ENCODE peak calls at places on chromosome 5, in four cellular contexts. M, A, W and G are unnamed samples.

GRCh38 chr5:39584921-39585320 is 160.1 kb upstream of the DAB2 start:
- DNase-seq in M (no peak), A (no peak), W (no peak), G (no peak)

GRCh38 chr5:9437741-9438240 is 108.1 kb downstream of the SEMA5A start:
- DNase-seq in M (no peak), A (no peak), W (no peak), G (no peak)

GRCh38 chr5:108345541-108346171 is 36.2 kb downstream of the FBXL17 start:
- DNase-seq in M (peak), A (no peak), W (no peak), G (no peak)

GRCh38 chr5:127757576-127757975 is 54.4 kb downstream of the CCDC192 start:
- DNase-seq in M (peak), A (no peak), W (peak), G (peak)

GRCh38 chr5:59789894-59790293 is 103.6 kb downstream of the PDE4D start:
- DNase-seq in M (no peak), A (no peak), W (no peak), G (no peak)

GRCh38 chr5:110625376-110625999 is 101.0 kb downstream of the TMEM232 start:
- DNase-seq in M (peak), A (no peak), W (no peak), G (no peak)

GRCh38 chr5:82544004-82544403 is 265.9 kb upstream of the RPS23 start:
- DNase-seq in M (no peak), A (no peak), W (no peak), G (no peak)

GRCh38 chr5:71960196-71960595 is 147.1 kb upstream of the MAP1B start:
- DNase-seq in M (no peak), A (no peak), W (no peak), G (no peak)

GRCh38 chr5:92800360-92800759 is 780.7 kb downstream of the NR2F1-AS1 start:
- DNase-seq in M (no peak), A (no peak), W (no peak), G (no peak)

GRCh38 chr5:6347165-6347564 is 31.2 kb downstream of the MED10 start:
- DNase-seq in M (no peak), A (no peak), W (no peak), G (no peak)

GRCh38 chr5:141306630-141307029 is 2.8 kb upstream of the SLC25A2 start:
- DNase-seq in M (no peak), A (no peak), W (no peak), G (no peak)

GRCh38 chr5:92505925-92506324 is 1075.1 kb downstream of the NR2F1-AS1 start:
- DNase-seq in M (no peak), A (no peak), W (no peak), G (no peak)

GRCh38 chr5:153654892-153655520 is 164.5 kb downstream of the GRIA1 start:
- DNase-seq in M (no peak), A (no peak), W (no peak), G (no peak)

GRCh38 chr5:57410374-57411320 is 72.0 kb downstream of the ACTBL2 start:
- DNase-seq in M (no peak), A (no peak), W (no peak), G (no peak)

GRCh38 chr5:149450199-149450598 is 71.1 kb upstream of the IL17B start:
- DNase-seq in M (no peak), A (no peak), W (no peak), G (no peak)

GRCh38 chr5:72956324-72957140 is 691 bp downstream of the FCHO2 start:
- DNase-seq in M (peak), A (no peak), W (peak), G (peak)

GRCh38 chr5:37837101-37838032 is 2.5 kb downstream of the GDNF start:
- DNase-seq in M (peak), A (no peak), W (peak), G (peak)

GRCh38 chr5:102089883-102090282 is 206.2 kb downstream of the SLCO4C1 start:
- DNase-seq in M (no peak), A (no peak), W (no peak), G (no peak)

GRCh38 chr5:93582677-93583524 is at the start of gene NR2F1:
- DNase-seq in M (no peak), A (no peak), W (no peak), G (no peak)

GRCh38 chr5:158953929-158954534 is 145.7 kb downstream of the EBF1 start:
- DNase-seq in M (peak), A (no peak), W (no peak), G (no peak)

GRCh38 chr5:73448451-73449136 is at the start of gene FOXD1:
- DNase-seq in M (peak), A (peak), W (no peak), G (peak)

GRCh38 chr5:93649234-93649900 is 66.3 kb downstream of the NR2F1 start:
- DNase-seq in M (no peak), A (no peak), W (no peak), G (no peak)

GRCh38 chr5:60522299-60522915 is 177.6 kb downstream of the DEPDC1B start:
- DNase-seq in M (peak), A (no peak), W (no peak), G (peak)

GRCh38 chr5:148179234-148179824 is 11.0 kb downstream of the SPINK14 start:
- DNase-seq in M (no peak), A (no peak), W (no peak), G (peak)

GRCh38 chr5:39178856-39179255 is 40.5 kb downstream of the FYB1 start:
- DNase-seq in M (no peak), A (no peak), W (no peak), G (peak)

GRCh38 chr5:102418531-102418930 is 80.3 kb downstream of the SLCO6A1 start:
- DNase-seq in M (no peak), A (no peak), W (no peak), G (no peak)

GRCh38 chr5:160064441-160064840 is 54.8 kb downstream of the PWWP2A start:
- DNase-seq in M (no peak), A (no peak), W (no peak), G (no peak)

GRCh38 chr5:144191998-144192397 is 21.3 kb downstream of the KCTD16 start:
- DNase-seq in M (peak), A (no peak), W (no peak), G (peak)

GRCh38 chr5:17248999-17249634 is 31.7 kb downstream of the BASP1 start:
- DNase-seq in M (no peak), A (no peak), W (no peak), G (no peak)
- TF ChIP-seq CTCF in M (no peak), A (no peak), W (no peak), G (no peak)

DNA sequence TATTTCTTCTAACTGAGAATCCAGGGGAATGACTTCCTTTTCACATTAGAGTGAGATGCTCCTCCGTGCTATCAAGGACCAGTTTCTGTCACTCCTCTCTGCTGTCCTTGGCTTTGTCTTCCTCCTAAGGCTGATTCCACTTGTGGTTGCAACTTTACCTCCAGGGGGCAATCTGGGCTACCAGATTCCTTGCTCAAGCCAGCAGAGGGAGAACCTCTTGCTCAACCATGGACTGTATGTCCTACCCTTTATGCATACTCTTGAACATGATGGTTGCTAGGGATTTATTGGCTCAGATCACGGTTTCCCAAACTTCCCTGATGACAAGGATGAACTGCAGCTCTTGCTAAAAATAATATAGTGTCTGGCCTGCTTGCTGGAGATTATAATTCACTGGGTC is 24.0 kb downstream of the NNT start:
- DNase-seq in M (no peak), A (no peak), W (no peak), G (peak)
- TF ChIP-seq CTCF in M (peak), A (peak), W (no peak), G (no peak)

GRCh38 chr5:43648499-43649124 is 45.6 kb downstream of the NNT start:
- DNase-seq in M (no peak), A (no peak), W (no peak), G (no peak)

GRCh38 chr5:43647789-43648188 is 44.8 kb downstream of the NNT start:
- DNase-seq in M (no peak), A (no peak), W (no peak), G (no peak)

GRCh38 chr5:43643750-43644149 is 40.8 kb downstream of the NNT start:
- DNase-seq in M (no peak), A (no peak), W (no peak), G (no peak)

GRCh38 chr5:43649256-43649655 is 46.3 kb downstream of the NNT start:
- DNase-seq in M (no peak), A (no peak), W (no peak), G (no peak)

DNA sequence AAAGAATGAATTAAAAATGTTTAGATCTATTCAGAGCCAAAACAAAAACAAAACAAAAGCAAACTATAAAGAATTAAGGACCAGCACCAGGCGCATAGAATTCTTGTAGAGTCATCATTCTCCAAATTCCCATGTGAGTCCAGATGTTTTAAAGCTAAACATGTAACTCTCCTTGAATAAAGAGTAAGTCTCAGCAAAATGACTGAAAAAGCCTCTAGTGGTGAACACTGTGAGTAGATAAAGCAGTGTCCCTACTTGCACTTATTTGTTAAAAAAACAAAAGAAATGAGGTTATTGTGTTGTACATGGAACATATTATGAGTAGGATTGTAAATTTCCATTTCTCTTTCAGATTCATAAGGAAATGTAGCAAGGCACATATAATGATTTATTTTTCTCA is 44.0 kb downstream of the NNT start:
- DNase-seq in M (no peak), A (no peak), W (no peak), G (no peak)
- TF ChIP-seq CTCF in M (no peak), A (no peak), W (no peak), G (no peak)

GRCh38 chr5:145889611-145890010 is 16.8 kb upstream of the GRXCR2 start:
- DNase-seq in M (no peak), A (no peak), W (no peak), G (no peak)

GRCh38 chr5:145887217-145887616 is 14.4 kb upstream of the GRXCR2 start:
- DNase-seq in M (no peak), A (no peak), W (no peak), G (no peak)

DNA sequence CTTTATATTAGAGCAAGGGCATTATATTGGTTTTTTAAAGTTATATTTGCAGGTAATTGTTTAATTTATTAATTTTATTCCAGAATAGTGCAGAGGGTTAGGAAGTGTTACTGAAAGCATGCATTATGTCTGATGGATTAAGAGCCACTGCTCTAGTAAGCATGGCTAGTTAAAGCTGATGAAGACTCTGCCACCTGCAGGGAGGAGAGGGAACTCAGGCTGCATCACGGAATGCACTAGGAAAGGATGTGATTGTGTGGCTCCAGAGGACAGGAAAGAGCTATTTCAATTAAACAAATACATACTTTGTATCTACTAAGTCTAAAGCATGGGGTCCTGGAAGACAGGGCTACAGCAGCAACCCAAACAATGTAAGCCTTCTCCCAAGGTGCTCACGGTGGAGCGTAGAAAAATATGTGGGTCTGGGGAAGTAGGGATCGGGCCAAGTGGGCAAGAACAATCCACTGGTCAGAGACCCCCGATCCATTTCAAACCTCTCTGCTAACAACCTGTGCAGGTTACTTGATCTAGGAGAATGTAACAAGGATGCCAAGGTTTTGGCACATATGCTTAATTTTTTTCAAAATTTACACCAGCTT is 15.3 kb upstream of the GRXCR2 start:
- DNase-seq in M (no peak), A (no peak), W (no peak), G (peak)
- TF ChIP-seq CTCF in M (peak), A (peak), W (no peak), G (no peak)

DNA sequence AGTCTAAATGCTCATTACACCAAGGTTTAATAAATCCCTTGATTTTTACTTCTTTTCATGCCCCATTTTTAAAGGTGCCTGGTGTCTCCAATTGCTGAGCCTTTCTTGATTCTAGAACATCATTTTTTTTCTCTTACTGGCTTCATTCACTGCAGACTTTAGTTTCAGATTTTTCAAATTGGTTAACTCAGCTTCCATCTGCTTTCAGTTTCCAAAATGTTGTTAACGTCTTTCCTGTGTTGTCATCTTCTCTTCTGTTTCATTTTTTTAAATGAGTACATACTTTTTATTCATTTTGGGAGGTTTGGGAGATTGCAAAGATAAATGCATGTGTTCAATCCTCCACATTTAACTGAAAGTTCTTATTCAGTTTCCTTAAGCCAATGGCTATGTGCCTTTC is 126.4 kb upstream of the CCNG1 start:
- DNase-seq in M (no peak), A (no peak), W (no peak), G (no peak)
- TF ChIP-seq CTCF in M (no peak), A (no peak), W (no peak), G (no peak)

GRCh38 chr5:77620404-77620803 is 18.1 kb downstream of the OTP start:
- DNase-seq in M (no peak), A (no peak), W (no peak), G (no peak)
- TF ChIP-seq CTCF in M (no peak), A (no peak), W (no peak), G (no peak)

GRCh38 chr5:137693307-137693950 is 42.5 kb downstream of the KLHL3 start:
- DNase-seq in M (no peak), A (no peak), W (no peak), G (no peak)

GRCh38 chr5:137699291-137700281 is 36.3 kb downstream of the KLHL3 start:
- DNase-seq in M (no peak), A (no peak), W (no peak), G (no peak)

GRCh38 chr5:137696481-137696880 is 39.4 kb downstream of the KLHL3 start:
- DNase-seq in M (no peak), A (no peak), W (peak), G (peak)

GRCh38 chr5:137693951-137694721 is 41.8 kb downstream of the KLHL3 start:
- DNase-seq in M (no peak), A (no peak), W (no peak), G (no peak)

DNA sequence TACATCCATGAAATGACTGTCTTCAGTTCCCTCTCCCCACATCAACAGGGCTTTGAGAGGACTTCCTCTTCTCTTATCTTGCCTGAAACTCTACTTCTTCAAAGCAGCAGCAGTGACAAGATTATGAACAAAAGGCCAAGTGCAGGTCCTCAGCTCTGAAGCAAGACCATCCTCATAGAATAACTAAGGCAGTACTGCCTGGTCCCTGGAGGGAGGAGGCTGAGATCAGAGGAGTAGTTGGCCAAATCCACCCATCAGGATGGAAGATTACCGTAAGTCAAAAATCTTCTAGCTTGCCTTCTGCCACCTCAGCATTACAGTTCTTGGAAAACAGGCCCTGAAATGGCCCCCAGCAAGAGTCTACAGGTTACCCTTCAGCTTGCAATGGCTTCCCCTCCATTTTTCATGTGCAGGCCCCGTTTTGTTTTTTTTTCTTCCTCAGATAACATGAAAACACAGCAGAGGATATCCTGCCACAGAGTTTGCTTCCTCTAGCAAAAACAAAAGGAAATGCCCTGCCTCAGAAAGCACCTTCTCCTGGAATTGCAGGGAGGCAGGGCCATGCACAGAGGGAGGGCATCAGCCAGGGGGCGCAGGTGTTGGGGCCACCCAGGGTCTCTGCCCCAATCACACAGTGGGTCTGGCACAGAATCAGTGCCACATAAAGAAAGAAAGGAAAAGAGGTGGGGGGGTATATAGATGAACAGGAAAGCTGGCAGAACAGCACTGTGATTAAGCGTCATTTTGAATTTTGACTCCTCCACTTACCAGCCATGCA is 40.0 kb downstream of the KLHL3 start:
- DNase-seq in M (no peak), A (no peak), W (peak), G (peak)
- TF ChIP-seq CTCF in M (no peak), A (no peak), W (peak), G (peak)